ENCODE peak calls at places on chromosomes 13 and 19, in ten cellular contexts. One of them, this sample, is unnamed.

GRCh38 chr13:45596800-45597484 is 18.6 kb downstream of the ERICH6B start:
- DNase-seq in transverse colon: no peak
- DNase-seq in Calu3: no peak
- DNase-seq in right atrium auricular region: no peak
- DNase-seq in CD8-positive, alpha-beta T cell: no peak
- DNase-seq in H9: no peak
- DNase-seq in GM23338: no peak
- DNase-seq in adrenal gland: no peak
- DNase-seq in omental fat pad: no peak
- DNase-seq in cardiac fibroblast: no peak
- DNase-seq in this sample: no peak

GRCh38 chr19:52542984-52543664 is 15.7 kb downstream of the ZNF808 start:
- DNase-seq in transverse colon: no peak
- DNase-seq in Calu3: no peak
- DNase-seq in right atrium auricular region: no peak
- DNase-seq in CD8-positive, alpha-beta T cell: peak; percentile 22
- DNase-seq in H9: no peak
- DNase-seq in GM23338: no peak
- DNase-seq in adrenal gland: no peak
- DNase-seq in omental fat pad: no peak
- DNase-seq in cardiac fibroblast: no peak
- DNase-seq in this sample: no peak

GRCh38 chr19:30851646-30852045 is 479.5 kb downstream of the ZNF536 start:
- DNase-seq in transverse colon: no peak
- DNase-seq in Calu3: no peak
- DNase-seq in right atrium auricular region: peak; percentile 42
- DNase-seq in CD8-positive, alpha-beta T cell: no peak
- DNase-seq in H9: no peak
- DNase-seq in GM23338: no peak
- DNase-seq in adrenal gland: peak; percentile 5
- DNase-seq in omental fat pad: no peak
- DNase-seq in cardiac fibroblast: no peak
- DNase-seq in this sample: no peak

GRCh38 chr13:29958476-29958875 is 108.1 kb upstream of the UBL3 start:
- DNase-seq in transverse colon: no peak
- DNase-seq in Calu3: no peak
- DNase-seq in right atrium auricular region: no peak
- DNase-seq in CD8-positive, alpha-beta T cell: peak; percentile 46
- DNase-seq in H9: no peak
- DNase-seq in GM23338: no peak
- DNase-seq in adrenal gland: no peak
- DNase-seq in omental fat pad: no peak
- DNase-seq in cardiac fibroblast: no peak
- DNase-seq in this sample: no peak

GRCh38 chr13:43143591-43143990 is 120.2 kb downstream of the DNAJC15 start:
- DNase-seq in transverse colon: no peak
- DNase-seq in Calu3: no peak
- DNase-seq in right atrium auricular region: no peak
- DNase-seq in CD8-positive, alpha-beta T cell: no peak
- DNase-seq in H9: no peak
- DNase-seq in GM23338: no peak
- DNase-seq in adrenal gland: no peak
- DNase-seq in omental fat pad: no peak
- DNase-seq in cardiac fibroblast: no peak
- DNase-seq in this sample: no peak

GRCh38 chr13:50213526-50213925 is 198.3 kb downstream of the KCNRG start:
- DNase-seq in transverse colon: no peak
- DNase-seq in Calu3: no peak
- DNase-seq in right atrium auricular region: no peak
- DNase-seq in CD8-positive, alpha-beta T cell: no peak
- DNase-seq in H9: no peak
- DNase-seq in GM23338: no peak
- DNase-seq in adrenal gland: no peak
- DNase-seq in omental fat pad: no peak
- DNase-seq in cardiac fibroblast: no peak
- DNase-seq in this sample: no peak

GRCh38 chr19:13868663-13869062 is 8.3 kb upstream of the NANOS3 start:
- DNase-seq in transverse colon: no peak
- DNase-seq in Calu3: no peak
- DNase-seq in right atrium auricular region: no peak
- DNase-seq in CD8-positive, alpha-beta T cell: no peak
- DNase-seq in H9: no peak
- DNase-seq in GM23338: no peak
- DNase-seq in adrenal gland: no peak
- DNase-seq in omental fat pad: no peak
- DNase-seq in cardiac fibroblast: no peak
- DNase-seq in this sample: no peak

GRCh38 chr13:76925115-76925514 is 23.2 kb upstream of the ACOD1 start:
- DNase-seq in transverse colon: no peak
- DNase-seq in Calu3: peak; percentile 1
- DNase-seq in right atrium auricular region: no peak
- DNase-seq in CD8-positive, alpha-beta T cell: no peak
- DNase-seq in H9: no peak
- DNase-seq in GM23338: no peak
- DNase-seq in adrenal gland: no peak
- DNase-seq in omental fat pad: no peak
- DNase-seq in cardiac fibroblast: no peak
- DNase-seq in this sample: no peak

GRCh38 chr19:2820112-2820702 is 539 bp downstream of the ZNF554 start:
- DNase-seq in transverse colon: peak; percentile 27
- DNase-seq in Calu3: no peak
- DNase-seq in right atrium auricular region: no peak
- DNase-seq in CD8-positive, alpha-beta T cell: no peak
- DNase-seq in H9: peak; percentile 48
- DNase-seq in GM23338: peak; percentile 50
- DNase-seq in adrenal gland: no peak
- DNase-seq in omental fat pad: no peak
- DNase-seq in cardiac fibroblast: no peak
- DNase-seq in this sample: no peak

GRCh38 chr19:32642771-32643170 is 32.2 kb downstream of the ANKRD27 start:
- DNase-seq in transverse colon: peak; percentile 15
- DNase-seq in Calu3: no peak
- DNase-seq in right atrium auricular region: no peak
- DNase-seq in CD8-positive, alpha-beta T cell: peak; percentile 60
- DNase-seq in H9: no peak
- DNase-seq in GM23338: no peak
- DNase-seq in adrenal gland: no peak
- DNase-seq in omental fat pad: no peak
- DNase-seq in cardiac fibroblast: no peak
- DNase-seq in this sample: no peak

GRCh38 chr19:743168-743687 is 7.7 kb upstream of the MISP start:
- DNase-seq in transverse colon: peak; percentile 82
- DNase-seq in Calu3: peak; percentile 74
- DNase-seq in right atrium auricular region: no peak
- DNase-seq in CD8-positive, alpha-beta T cell: no peak
- DNase-seq in H9: no peak
- DNase-seq in GM23338: peak; percentile 78
- DNase-seq in adrenal gland: no peak
- DNase-seq in omental fat pad: no peak
- DNase-seq in cardiac fibroblast: peak; percentile 74
- DNase-seq in this sample: no peak

GRCh38 chr19:1019980-1020867 is 699 bp downstream of the TMEM259 start:
- DNase-seq in transverse colon: no peak
- DNase-seq in Calu3: no peak
- DNase-seq in right atrium auricular region: no peak
- DNase-seq in CD8-positive, alpha-beta T cell: peak; percentile 52
- DNase-seq in H9: no peak
- DNase-seq in GM23338: peak; percentile 33
- DNase-seq in adrenal gland: peak; percentile 76
- DNase-seq in omental fat pad: no peak
- DNase-seq in cardiac fibroblast: no peak
- DNase-seq in this sample: no peak

GRCh38 chr19:4590559-4590958 is 31.1 kb upstream of the SEMA6B start:
- DNase-seq in transverse colon: no peak
- DNase-seq in Calu3: no peak
- DNase-seq in right atrium auricular region: no peak
- DNase-seq in CD8-positive, alpha-beta T cell: no peak
- DNase-seq in H9: no peak
- DNase-seq in GM23338: no peak
- DNase-seq in adrenal gland: no peak
- DNase-seq in omental fat pad: no peak
- DNase-seq in cardiac fibroblast: no peak
- DNase-seq in this sample: no peak
- TF ChIP-seq CTCF in transverse colon: no peak
- TF ChIP-seq CTCF in Calu3: no peak
- TF ChIP-seq CTCF in right atrium auricular region: no peak
- TF ChIP-seq CTCF in CD8-positive, alpha-beta T cell: no peak
- TF ChIP-seq CTCF in H9: no peak
- TF ChIP-seq CTCF in GM23338: no peak
- TF ChIP-seq CTCF in adrenal gland: no peak
- TF ChIP-seq CTCF in omental fat pad: no peak
- TF ChIP-seq CTCF in cardiac fibroblast: no peak
- TF ChIP-seq CTCF in this sample: no peak

GRCh38 chr19:19805480-19805879 is 16.1 kb downstream of the ZNF506 start:
- DNase-seq in transverse colon: no peak
- DNase-seq in Calu3: no peak
- DNase-seq in right atrium auricular region: no peak
- DNase-seq in CD8-positive, alpha-beta T cell: no peak
- DNase-seq in H9: no peak
- DNase-seq in GM23338: no peak
- DNase-seq in adrenal gland: no peak
- DNase-seq in omental fat pad: no peak
- DNase-seq in cardiac fibroblast: no peak
- DNase-seq in this sample: no peak
- TF ChIP-seq CTCF in transverse colon: no peak
- TF ChIP-seq CTCF in Calu3: no peak
- TF ChIP-seq CTCF in right atrium auricular region: no peak
- TF ChIP-seq CTCF in CD8-positive, alpha-beta T cell: no peak
- TF ChIP-seq CTCF in H9: no peak
- TF ChIP-seq CTCF in GM23338: no peak
- TF ChIP-seq CTCF in adrenal gland: no peak
- TF ChIP-seq CTCF in omental fat pad: no peak
- TF ChIP-seq CTCF in cardiac fibroblast: no peak
- TF ChIP-seq CTCF in this sample: no peak

DNA sequence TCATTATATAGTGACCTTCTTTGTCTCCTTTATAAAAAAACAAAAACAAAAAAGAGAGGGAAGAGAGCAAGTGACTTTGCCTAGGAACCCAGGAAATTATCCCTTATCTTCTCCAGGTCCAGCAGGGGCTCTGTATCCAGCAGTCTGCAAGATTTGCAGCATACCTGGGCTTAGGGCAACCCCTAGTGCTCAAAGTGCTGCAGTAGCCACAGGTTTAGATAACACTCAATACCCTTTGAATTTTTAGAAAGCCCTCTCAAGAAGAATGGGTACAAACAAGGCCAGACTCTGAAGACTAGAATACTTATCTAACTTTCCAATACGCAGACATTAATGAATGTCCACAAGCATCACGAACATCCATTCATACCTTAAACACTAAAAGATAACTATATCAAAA is 43.2 kb downstream of the CCNA1 start:
- DNase-seq in transverse colon: no peak
- DNase-seq in Calu3: peak; percentile 25
- DNase-seq in right atrium auricular region: no peak
- DNase-seq in CD8-positive, alpha-beta T cell: no peak
- DNase-seq in H9: peak; percentile 65
- DNase-seq in GM23338: peak; percentile 75
- DNase-seq in adrenal gland: no peak
- DNase-seq in omental fat pad: no peak
- DNase-seq in cardiac fibroblast: peak; percentile 19
- DNase-seq in this sample: no peak
- TF ChIP-seq CTCF in transverse colon: no peak
- TF ChIP-seq CTCF in Calu3: no peak
- TF ChIP-seq CTCF in right atrium auricular region: no peak
- TF ChIP-seq CTCF in CD8-positive, alpha-beta T cell: no peak
- TF ChIP-seq CTCF in H9: peak; percentile 72
- TF ChIP-seq CTCF in GM23338: peak; percentile 80
- TF ChIP-seq CTCF in adrenal gland: no peak
- TF ChIP-seq CTCF in omental fat pad: no peak
- TF ChIP-seq CTCF in cardiac fibroblast: peak; percentile 20
- TF ChIP-seq CTCF in this sample: no peak

GRCh38 chr19:17836530-17836929 is 11.3 kb downstream of the JAK3 start:
- DNase-seq in transverse colon: no peak
- DNase-seq in Calu3: no peak
- DNase-seq in right atrium auricular region: no peak
- DNase-seq in CD8-positive, alpha-beta T cell: no peak
- DNase-seq in H9: no peak
- DNase-seq in GM23338: no peak
- DNase-seq in adrenal gland: no peak
- DNase-seq in omental fat pad: no peak
- DNase-seq in cardiac fibroblast: no peak
- DNase-seq in this sample: no peak

GRCh38 chr19:17831419-17831888 is 10.1 kb upstream of the INSL3 start:
- DNase-seq in transverse colon: no peak
- DNase-seq in Calu3: no peak
- DNase-seq in right atrium auricular region: no peak
- DNase-seq in CD8-positive, alpha-beta T cell: no peak
- DNase-seq in H9: peak; percentile 52
- DNase-seq in GM23338: peak; percentile 60
- DNase-seq in adrenal gland: no peak
- DNase-seq in omental fat pad: no peak
- DNase-seq in cardiac fibroblast: no peak
- DNase-seq in this sample: no peak

GRCh38 chr19:17835182-17836006 is 12.4 kb downstream of the JAK3 start:
- DNase-seq in transverse colon: no peak
- DNase-seq in Calu3: no peak
- DNase-seq in right atrium auricular region: no peak
- DNase-seq in CD8-positive, alpha-beta T cell: no peak
- DNase-seq in H9: no peak
- DNase-seq in GM23338: no peak
- DNase-seq in adrenal gland: no peak
- DNase-seq in omental fat pad: no peak
- DNase-seq in cardiac fibroblast: peak; percentile 67
- DNase-seq in this sample: no peak

GRCh38 chr19:17832443-17833208 is 11.3 kb upstream of the INSL3 start:
- DNase-seq in transverse colon: no peak
- DNase-seq in Calu3: no peak
- DNase-seq in right atrium auricular region: no peak
- DNase-seq in CD8-positive, alpha-beta T cell: no peak
- DNase-seq in H9: no peak
- DNase-seq in GM23338: no peak
- DNase-seq in adrenal gland: no peak
- DNase-seq in omental fat pad: no peak
- DNase-seq in cardiac fibroblast: no peak
- DNase-seq in this sample: no peak

DNA sequence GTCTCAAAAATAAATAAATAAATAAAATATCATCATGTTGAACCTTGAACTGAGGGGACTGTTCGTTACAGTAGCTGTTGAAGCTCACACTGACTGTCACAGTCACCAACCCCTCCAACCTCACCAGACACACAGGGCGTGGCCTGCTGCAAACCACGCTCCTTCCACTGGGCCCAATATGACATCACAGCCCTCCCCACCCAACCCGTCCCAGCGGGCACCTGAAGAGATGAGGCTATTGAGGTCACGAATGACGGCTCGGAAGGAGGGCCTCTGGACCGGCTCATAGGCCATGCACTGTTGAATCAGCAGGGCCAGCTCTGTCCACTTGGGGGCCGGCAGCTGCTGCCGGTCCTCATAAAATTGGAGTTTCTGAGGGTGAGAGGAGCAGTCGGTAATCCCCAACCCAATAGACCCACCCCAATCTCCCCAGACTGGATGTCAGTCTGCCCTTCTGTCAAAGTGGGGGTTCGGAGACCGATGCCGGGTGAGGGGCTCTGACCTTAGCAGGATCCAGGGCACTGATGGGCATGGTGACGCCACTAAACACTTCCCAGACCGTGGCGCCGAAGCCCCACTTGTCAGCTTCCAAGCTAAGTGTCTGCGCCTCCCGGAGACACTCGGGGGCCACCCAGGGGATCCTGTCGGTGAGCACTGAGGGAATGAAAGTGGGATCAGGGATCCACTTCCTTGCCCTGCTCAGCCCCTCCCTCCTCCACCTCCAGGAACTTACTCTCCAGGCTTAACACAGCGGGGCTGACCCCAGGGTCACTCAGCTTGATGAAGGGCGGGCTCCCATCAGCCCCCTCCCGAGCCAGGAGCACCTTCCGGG is 13.2 kb downstream of the JAK3 start:
- DNase-seq in transverse colon: no peak
- DNase-seq in Calu3: no peak
- DNase-seq in right atrium auricular region: no peak
- DNase-seq in CD8-positive, alpha-beta T cell: no peak
- DNase-seq in H9: peak; percentile 54
- DNase-seq in GM23338: peak; percentile 74
- DNase-seq in adrenal gland: no peak
- DNase-seq in omental fat pad: no peak
- DNase-seq in cardiac fibroblast: no peak
- DNase-seq in this sample: no peak
- TF ChIP-seq CTCF in transverse colon: no peak
- TF ChIP-seq CTCF in Calu3: no peak
- TF ChIP-seq CTCF in right atrium auricular region: no peak
- TF ChIP-seq CTCF in CD8-positive, alpha-beta T cell: no peak
- TF ChIP-seq CTCF in H9: peak; percentile 52
- TF ChIP-seq CTCF in GM23338: peak; percentile 37
- TF ChIP-seq CTCF in adrenal gland: no peak
- TF ChIP-seq CTCF in omental fat pad: no peak
- TF ChIP-seq CTCF in cardiac fibroblast: no peak
- TF ChIP-seq CTCF in this sample: no peak

This sample was measured in lower leg skin.